ENCODE peak calls at places on chromosome 15, in five cellular contexts. C is psoas muscle, V is AG10803, E is left ventricle myocardium inferior, R is testis. Q is an unnamed sample.

GRCh38 chr15:68638953-68639500 is 60.2 kb downstream of the CORO2B start:
- DNase-seq in R (no peak), E (no peak), C (no peak), V (peak), Q (no peak)

GRCh38 chr15:78396976-78397375 is 41.0 kb upstream of the IREB2 start:
- DNase-seq in V (peak), E (peak), C (peak), R (no peak), Q (no peak)

GRCh38 chr15:66476535-66476934 is 21.0 kb downstream of the SNAPC5 start:
- DNase-seq in C (no peak), V (no peak), R (no peak), E (no peak), Q (peak)

GRCh38 chr15:72964542-72964941 is 87.7 kb upstream of the NEO1 start:
- DNase-seq in E (no peak), V (no peak), C (no peak), R (no peak), Q (no peak)

GRCh38 chr15:63708141-63708772 is 111.1 kb downstream of the FBXL22 start:
- DNase-seq in R (no peak), V (peak), E (no peak), C (no peak), Q (no peak)

GRCh38 chr15:101710806-101711205 is 13.5 kb downstream of the TARS3 start:
- DNase-seq in V (peak), C (no peak), E (no peak), R (no peak), Q (no peak)

GRCh38 chr15:98231696-98232440 is 271.4 kb downstream of the ARRDC4 start:
- DNase-seq in E (no peak), R (no peak), C (no peak), V (peak), Q (no peak)

GRCh38 chr15:26870346-26870745 is 3.5 kb downstream of the GABRA5 start:
- DNase-seq in R (no peak), V (no peak), E (no peak), C (no peak), Q (no peak)

GRCh38 chr15:39444729-39445470 is 136.0 kb upstream of the THBS1 start:
- DNase-seq in V (no peak), C (peak), R (no peak), E (no peak), Q (no peak)

GRCh38 chr15:62454567-62455172 is 289.6 kb upstream of the C2CD4B start:
- DNase-seq in R (no peak), C (no peak), V (peak), E (no peak), Q (no peak)

GRCh38 chr15:40081691-40082194 is 26.9 kb downstream of the BMF start:
- DNase-seq in C (peak), V (peak), R (peak), E (peak), Q (no peak)

GRCh38 chr15:98946301-98947255 is 61.0 kb downstream of the PGPEP1L start:
- DNase-seq in E (peak), C (peak), R (no peak), V (peak), Q (no peak)

GRCh38 chr15:33941279-33942063 is 26.8 kb upstream of the CHRM5 start:
- DNase-seq in V (no peak), C (no peak), R (no peak), E (no peak), Q (no peak)

GRCh38 chr15:27951191-27951890 is 147.8 kb downstream of the OCA2 start:
- DNase-seq in V (no peak), R (no peak), C (no peak), E (no peak), Q (no peak)

GRCh38 chr15:97815841-97816240 is 144.7 kb upstream of the ARRDC4 start:
- DNase-seq in E (no peak), C (no peak), R (no peak), V (no peak), Q (no peak)

GRCh38 chr15:100394726-100395125 is 53.0 kb upstream of the ADAMTS17 start:
- DNase-seq in R (no peak), C (no peak), V (no peak), E (no peak), Q (no peak)

GRCh38 chr15:78236491-78236890 is 2.1 kb upstream of the ACSBG1 start:
- DNase-seq in R (no peak), C (no peak), V (no peak), E (no peak), Q (no peak)

GRCh38 chr15:87871738-87872315 is 384.7 kb downstream of the NTRK3 start:
- DNase-seq in R (no peak), C (no peak), V (peak), E (no peak), Q (no peak)

GRCh38 chr15:67560320-67560719 is 17.8 kb downstream of the MAP2K5 start:
- DNase-seq in E (no peak), R (no peak), C (no peak), V (no peak), Q (no peak)

GRCh38 chr15:29615791-29616190 is 206.5 kb downstream of the TJP1 start:
- DNase-seq in V (no peak), R (no peak), E (no peak), C (no peak), Q (no peak)

GRCh38 chr15:61128343-61128742 is 100.8 kb downstream of the RORA start:
- DNase-seq in E (no peak), C (no peak), R (no peak), V (no peak), Q (no peak)

GRCh38 chr15:31265090-31265870 is 61.4 kb upstream of the KLF13 start:
- DNase-seq in R (peak), E (peak), C (no peak), V (no peak), Q (no peak)

GRCh38 chr15:101063891-101064794 is 145.0 kb downstream of the LRRK1 start:
- DNase-seq in E (peak), V (no peak), R (peak), C (no peak), Q (no peak)

GRCh38 chr15:67840747-67841634 is 1.1 kb upstream of the RNU6-1 start:
- DNase-seq in C (no peak), R (peak), E (no peak), V (peak), Q (peak)

GRCh38 chr15:43406192-43406591 is 35.3 kb downstream of the TUBGCP4 start:
- DNase-seq in R (no peak), E (no peak), V (peak), C (no peak), Q (no peak)

GRCh38 chr15:89496155-89497098 is at the start of gene RHCG:
- DNase-seq in C (no peak), E (no peak), V (peak), R (peak), Q (peak)

GRCh38 chr15:76338555-76339301 is 2.2 kb downstream of the ISL2 start:
- DNase-seq in E (no peak), C (no peak), R (no peak), V (no peak), Q (no peak)

GRCh38 chr15:57557267-57557666 is 34.4 kb upstream of the MYZAP start:
- DNase-seq in C (no peak), R (no peak), V (no peak), E (no peak), Q (no peak)

GRCh38 chr15:88727439-88727838 is 75.8 kb upstream of the ACAN start:
- DNase-seq in C (no peak), E (no peak), V (no peak), R (no peak), Q (no peak)

GRCh38 chr15:66565141-66565595 is 630 bp downstream of the LCTL start:
- DNase-seq in V (no peak), R (no peak), E (no peak), C (no peak), Q (no peak)

GRCh38 chr15:58758141-58758540 is 8.6 kb upstream of the ADAM10 start:
- DNase-seq in C (no peak), R (no peak), V (peak), E (no peak), Q (peak)
- TF ChIP-seq CTCF in C (no peak), R (no peak), V (peak), E (peak), Q (peak)

DNA sequence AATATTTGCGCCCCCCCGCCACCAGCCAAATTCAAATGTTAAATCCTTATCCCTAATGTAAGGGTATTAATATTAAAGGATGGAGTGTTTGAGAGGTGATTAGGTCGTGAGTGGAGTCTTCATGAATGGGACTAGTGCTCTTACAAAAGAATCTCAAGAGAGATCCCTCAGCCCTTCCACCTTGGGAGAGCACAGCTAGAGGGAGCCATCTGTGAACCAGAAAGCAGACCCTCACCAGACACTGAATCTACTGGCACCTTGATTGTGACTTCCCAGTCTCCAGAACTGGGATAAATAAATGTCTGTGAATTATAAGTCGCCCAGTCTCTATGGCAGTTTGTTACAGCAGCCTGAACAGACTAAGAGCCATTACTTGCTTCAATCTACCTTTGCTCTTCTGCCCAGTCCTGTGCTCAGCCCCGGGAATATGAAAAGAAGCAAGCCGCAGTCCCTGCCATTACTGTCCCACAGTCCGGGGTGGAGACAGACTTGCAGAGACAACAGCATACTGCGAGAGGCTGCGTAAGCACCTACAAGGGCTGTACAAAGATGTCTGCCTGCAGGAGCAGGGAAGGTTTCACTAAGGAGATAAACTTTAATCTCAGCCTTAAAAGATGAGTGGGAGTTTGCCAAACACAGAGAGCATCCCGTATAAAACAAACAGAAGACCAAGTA is 110.7 kb upstream of the TMCO5A start:
- DNase-seq in V (no peak), R (no peak), C (no peak), E (no peak), Q (no peak)
- TF ChIP-seq CTCF in V (no peak), R (no peak), C (no peak), E (no peak), Q (no peak)

DNA sequence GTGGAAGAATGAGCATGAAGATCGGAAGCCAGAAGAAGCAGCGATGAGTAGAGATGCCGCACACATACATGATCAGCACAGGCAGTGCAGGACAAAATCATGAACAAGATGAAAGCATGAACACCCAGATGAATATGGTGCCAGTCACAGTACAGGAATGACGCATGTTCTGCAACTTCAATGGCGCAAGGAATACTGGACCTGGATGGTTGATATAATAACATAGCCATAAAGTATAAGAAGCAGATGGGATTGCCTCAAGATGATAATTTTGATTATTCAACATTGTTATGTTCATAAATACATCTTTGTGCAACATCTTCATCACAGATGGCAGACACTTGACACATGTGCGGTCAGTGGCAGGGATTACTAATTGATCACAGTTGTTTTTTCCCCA is 59.7 kb upstream of the SLCO3A1 start:
- DNase-seq in E (no peak), V (peak), R (no peak), C (no peak), Q (no peak)
- TF ChIP-seq CTCF in E (no peak), V (no peak), R (no peak), C (no peak), Q (no peak)

GRCh38 chr15:32651229-32651837 is 9.8 kb downstream of the SCG5 start:
- DNase-seq in C (peak), V (peak), R (peak), E (no peak), Q (peak)

GRCh38 chr15:32652178-32652577 is 10.7 kb downstream of the SCG5 start:
- DNase-seq in E (no peak), C (no peak), R (no peak), V (no peak), Q (no peak)

GRCh38 chr15:32643907-32644445 is 2.5 kb downstream of the SCG5 start:
- DNase-seq in E (no peak), V (peak), C (no peak), R (no peak), Q (no peak)

GRCh38 chr15:32646304-32646703 is 4.8 kb downstream of the SCG5 start:
- DNase-seq in E (no peak), R (no peak), V (no peak), C (no peak), Q (no peak)

DNA sequence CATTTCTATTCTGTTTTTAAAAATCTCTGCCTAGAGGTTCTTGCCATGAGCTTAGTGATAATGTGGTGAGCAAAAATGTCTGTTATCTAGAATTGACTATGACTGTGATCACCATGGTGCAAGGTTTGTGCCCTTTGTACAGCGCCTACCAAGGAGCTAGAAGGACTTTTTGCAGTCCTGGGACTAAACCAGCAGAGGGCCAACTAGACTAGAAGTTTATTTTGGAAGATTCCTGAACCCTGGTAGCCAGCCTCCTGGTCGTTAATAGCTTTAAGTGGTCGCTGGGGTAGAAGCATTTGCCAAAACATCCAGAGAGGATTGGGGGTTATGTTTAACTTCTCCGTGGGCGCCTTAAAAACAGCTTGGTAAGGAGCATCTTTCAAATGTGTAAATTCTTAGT is 7.8 kb downstream of the SCG5 start:
- DNase-seq in E (no peak), R (no peak), C (no peak), V (peak), Q (no peak)
- TF ChIP-seq CTCF in E (no peak), R (no peak), C (no peak), V (peak), Q (peak)

DNA sequence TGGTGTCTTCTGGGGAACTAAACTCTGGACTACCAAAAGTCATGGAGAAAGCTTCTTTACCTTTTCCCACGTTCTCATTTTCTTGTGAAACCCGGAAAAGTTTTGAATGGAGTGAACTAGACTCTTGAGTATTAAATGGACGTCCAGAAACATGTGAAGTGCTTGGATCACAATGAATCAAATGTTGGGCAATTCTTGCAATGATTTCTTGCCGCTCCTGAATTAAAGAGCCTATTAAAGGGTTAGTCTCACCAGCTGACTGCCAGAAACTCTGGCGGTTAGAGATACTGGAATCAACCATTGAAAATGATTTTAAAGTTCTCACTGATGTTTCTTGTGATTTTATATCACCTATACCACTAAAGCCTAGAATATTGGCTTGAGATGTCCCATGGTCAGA is 40.8 kb upstream of the ARPP19 start:
- DNase-seq in V (no peak), R (no peak), C (no peak), E (no peak), Q (no peak)
- TF ChIP-seq CTCF in V (no peak), R (no peak), C (no peak), E (no peak), Q (no peak)

Q was measured in GM10248.